ENCODE peak calls at places on chromosomes 11 and 22, in six cellular contexts. U is endothelial cell, E is cardiac fibroblast, V is astrocyte of the spinal cord, I is AG09309, H is OCI-LY7. J is an unnamed sample.

GRCh38 chr22:46122980-46123693 is 27.2 kb upstream of the PPARA start:
- DNase-seq in H (no peak), V (no peak), E (no peak), U (no peak), I (no peak), J (no peak)

GRCh38 chr11:18578975-18579598 is 9.4 kb downstream of the UEVLD start:
- DNase-seq in E (no peak), I (no peak), V (no peak), U (no peak), H (no peak), J (no peak)

GRCh38 chr11:24903555-24903954 is 406.7 kb downstream of the LUZP2 start:
- DNase-seq in H (no peak), E (no peak), V (no peak), I (no peak), U (no peak), J (no peak)

GRCh38 chr11:64718084-64718779 is 4.8 kb downstream of the NRXN2 start:
- DNase-seq in V (no peak), I (no peak), H (no peak), U (no peak), E (no peak), J (no peak)

GRCh38 chr11:108788565-108789199 is 123.8 kb downstream of the DDX10 start:
- DNase-seq in I (peak), U (peak), V (peak), E (peak), H (peak), J (no peak)

GRCh38 chr22:37681001-37681424 is 5.1 kb upstream of the NOL12 start:
- DNase-seq in H (no peak), E (peak), V (peak), I (no peak), U (no peak), J (no peak)

GRCh38 chr11:102139081-102139498 is 28.8 kb downstream of the YAP1 start:
- DNase-seq in U (no peak), E (peak), I (peak), V (peak), H (no peak), J (peak)

GRCh38 chr11:47915407-47916137 is 64.8 kb upstream of the PTPRJ start:
- DNase-seq in H (peak), U (no peak), I (no peak), E (no peak), V (no peak), J (no peak)

GRCh38 chr11:2275334-2276279 is 5.2 kb upstream of the ASCL2 start:
- DNase-seq in U (peak), H (no peak), E (no peak), I (no peak), V (no peak), J (no peak)

GRCh38 chr11:89441606-89442005 is 49.6 kb downstream of the NOX4 start:
- DNase-seq in H (no peak), E (no peak), V (no peak), U (no peak), I (no peak), J (no peak)

GRCh38 chr22:19868773-19869471 is 14.2 kb upstream of the GNB1L start:
- DNase-seq in H (no peak), E (no peak), I (no peak), V (peak), U (peak), J (no peak)

GRCh38 chr22:44159811-44160210 is 20.9 kb upstream of the PARVG start:
- DNase-seq in H (no peak), E (no peak), V (no peak), U (no peak), I (no peak), J (no peak)

GRCh38 chr11:61959678-61960077 is 7.8 kb downstream of the FTH1 start:
- DNase-seq in E (no peak), V (no peak), I (no peak), H (no peak), U (no peak), J (no peak)

GRCh38 chr11:116082256-116082655 is 578.0 kb upstream of the CADM1 start:
- DNase-seq in I (no peak), H (no peak), V (no peak), E (no peak), U (no peak), J (no peak)

GRCh38 chr11:13008625-13009475 is at the start of gene RASSF10:
- DNase-seq in V (peak), E (peak), U (peak), H (no peak), I (no peak), J (no peak)

GRCh38 chr11:27304514-27304913 is 58.5 kb downstream of the CCDC34 start:
- DNase-seq in I (no peak), H (no peak), V (no peak), U (no peak), E (no peak), J (no peak)
- TF ChIP-seq CTCF in I (no peak), H (no peak), V (no peak), U (no peak), E (peak), J (no peak)

GRCh38 chr11:69210660-69211035 is 54.9 kb downstream of the SMIM38 start:
- DNase-seq in E (no peak), H (no peak), V (no peak), U (no peak), I (no peak), J (no peak)

GRCh38 chr11:69211540-69212120 is 55.9 kb downstream of the SMIM38 start:
- DNase-seq in U (no peak), H (no peak), I (no peak), V (peak), E (no peak), J (no peak)

GRCh38 chr11:69213315-69213714 is 57.6 kb downstream of the SMIM38 start:
- DNase-seq in V (no peak), E (no peak), I (no peak), U (no peak), H (no peak), J (no peak)

GRCh38 chr11:69213964-69214363 is 58.2 kb downstream of the SMIM38 start:
- DNase-seq in V (no peak), U (no peak), H (no peak), E (no peak), I (no peak), J (no peak)

DNA sequence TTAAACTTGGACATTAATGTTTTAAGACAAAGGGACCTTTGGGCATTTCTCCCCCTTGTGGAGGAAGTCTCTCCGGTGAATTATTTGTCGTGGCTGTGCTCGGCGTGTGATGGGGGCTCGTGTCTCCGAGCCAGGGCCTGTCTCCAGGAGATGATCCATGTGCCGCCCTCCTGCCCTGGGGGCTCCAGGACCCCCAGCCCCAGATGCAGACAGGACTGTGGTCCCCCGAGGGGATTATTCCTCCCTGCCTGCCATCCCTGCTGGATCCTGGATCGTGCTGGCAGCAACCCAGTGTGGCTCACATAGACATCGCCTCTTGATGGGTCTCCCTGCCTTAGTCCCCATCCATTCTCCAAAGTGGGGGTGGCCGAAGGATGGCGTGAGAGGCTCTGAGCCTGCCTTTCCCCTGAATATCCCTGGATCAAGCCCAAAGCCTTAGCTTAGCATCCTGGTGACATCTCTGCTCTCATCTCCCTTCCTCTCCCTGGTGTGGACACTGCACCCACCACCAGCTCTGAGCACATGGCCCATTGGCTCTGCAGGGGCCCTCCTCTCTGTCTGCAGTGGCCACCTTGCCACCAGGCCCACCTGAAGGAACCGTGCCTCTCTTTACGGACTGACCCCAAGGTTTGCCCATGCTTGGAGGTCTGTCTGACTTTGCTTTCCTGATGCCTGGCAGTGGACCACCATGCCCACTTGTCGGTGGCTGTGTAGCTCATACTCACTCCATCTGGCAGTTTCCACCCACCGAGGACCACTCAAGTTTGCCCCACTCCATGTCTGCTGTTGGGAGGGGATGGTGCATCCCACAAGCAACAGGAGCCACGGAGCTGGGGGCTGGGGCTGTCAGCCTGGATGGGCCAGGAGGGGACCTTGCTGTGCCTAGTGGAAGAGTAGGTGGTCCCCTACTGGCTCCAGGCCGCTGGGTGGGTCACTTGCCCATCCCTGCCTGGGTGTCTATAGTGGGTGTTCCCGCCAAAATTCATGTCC is 56.7 kb downstream of the SMIM38 start:
- DNase-seq in I (no peak), H (no peak), U (no peak), E (no peak), V (no peak), J (no peak)
- TF ChIP-seq CTCF in I (peak), H (no peak), U (no peak), E (peak), V (peak), J (peak)

GRCh38 chr11:44941286-44942021 is 9.2 kb downstream of the TP53I11 start:
- DNase-seq in H (no peak), I (no peak), V (no peak), E (no peak), U (no peak), J (no peak)

GRCh38 chr11:44938066-44938691 is 12.5 kb downstream of the TP53I11 start:
- DNase-seq in H (no peak), I (no peak), E (no peak), V (no peak), U (no peak), J (no peak)

GRCh38 chr11:44940424-44940823 is 10.3 kb downstream of the TP53I11 start:
- DNase-seq in V (no peak), E (no peak), I (no peak), U (no peak), H (no peak), J (no peak)

GRCh38 chr11:44940835-44941234 is 9.8 kb downstream of the TP53I11 start:
- DNase-seq in V (no peak), H (no peak), U (no peak), E (no peak), I (no peak), J (no peak)

DNA sequence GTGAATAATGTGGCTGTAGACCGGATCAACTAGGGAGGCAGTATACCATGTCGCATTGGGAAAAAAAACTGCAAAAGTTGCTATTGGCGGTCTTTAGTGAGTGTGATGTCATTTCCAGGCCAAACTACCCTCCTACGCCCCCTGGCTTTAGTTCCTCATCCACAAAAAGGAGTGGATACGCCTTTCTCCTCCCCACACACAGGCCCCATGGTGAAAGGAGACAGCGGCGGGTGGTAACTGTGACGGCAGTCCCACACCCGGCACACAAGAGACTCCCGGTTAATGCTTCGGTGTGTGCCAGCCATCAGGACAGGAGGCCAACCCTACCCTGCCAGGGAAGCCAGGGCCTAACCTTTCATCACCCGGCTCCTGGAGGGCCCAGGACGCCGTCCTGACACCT is 11.0 kb downstream of the TP53I11 start:
- DNase-seq in H (no peak), I (no peak), V (no peak), E (peak), U (peak), J (no peak)
- TF ChIP-seq CTCF in H (peak), I (no peak), V (peak), E (peak), U (peak), J (peak)

GRCh38 chr22:18066181-18066859 is 11.5 kb upstream of the PEX26 start:
- DNase-seq in U (no peak), V (no peak), E (no peak), H (peak), I (no peak), J (no peak)
- TF ChIP-seq CTCF in U (no peak), V (no peak), E (no peak), H (peak), I (no peak), J (no peak)

GRCh38 chr11:9821008-9821752 is 157.3 kb downstream of the SWAP70 start:
- DNase-seq in H (no peak), I (no peak), V (peak), E (no peak), U (no peak), J (peak)
- TF ChIP-seq CTCF in H (no peak), I (no peak), V (no peak), E (no peak), U (no peak), J (no peak)